ENCODE peak calls at places on chromosomes 2 and 18, in four cellular contexts. X is fibroblast of villous mesenchyme, Q is D721Med, D is GM20000. K is an unnamed sample.

GRCh38 chr2:144230057-144230451 is 289.9 kb downstream of the ZEB2 start:
- DNase-seq in X (no peak), Q (no peak), D (no peak), K (no peak)

GRCh38 chr18:29028560-29028959 is 851.6 kb upstream of the CDH2 start:
- DNase-seq in D (no peak), X (peak), Q (no peak), K (no peak)

GRCh38 chr2:49240608-49241007 is 86.3 kb upstream of the FSHR start:
- DNase-seq in X (no peak), Q (no peak), D (no peak), K (no peak)

GRCh38 chr18:75624836-75625235 is 197.3 kb upstream of the SMIM21 start:
- DNase-seq in D (no peak), Q (no peak), X (no peak), K (no peak)

GRCh38 chr2:20597868-20598183 is 53.1 kb downstream of the HS1BP3 start:
- DNase-seq in X (no peak), D (no peak), Q (no peak), K (no peak)

GRCh38 chr2:3168230-3168891 is 209.3 kb downstream of the EIPR1 start:
- DNase-seq in Q (no peak), X (peak), D (no peak), K (no peak)

GRCh38 chr2:208466133-208466919 is 59.7 kb downstream of the PTH2R start:
- DNase-seq in X (peak), Q (peak), D (peak), K (no peak)

GRCh38 chr2:233928594-233929351 is 11.6 kb downstream of the TRPM8 start:
- DNase-seq in X (peak), Q (no peak), D (no peak), K (no peak)

GRCh38 chr18:10205136-10205535 is 249.3 kb upstream of the APCDD1 start:
- DNase-seq in D (no peak), Q (no peak), X (peak), K (no peak)